ENCODE peak calls at places on chromosomes 12 and 14, in nine cellular contexts. C is gastrocnemius medialis; Y is CD8-positive, alpha-beta memory T cell; M is A549; D is skeletal muscle cell; E is right cardiac atrium; V is CD4-positive, alpha-beta memory T cell; U is CD4-positive, CD25-positive, alpha-beta regulatory T cell; K is naive thymus-derived CD4-positive, alpha-beta T cell. X is an unnamed sample.

GRCh38 chr12:66312189-66312588 is 9.9 kb downstream of the HELB start:
- DNase-seq in C (no peak), V (no peak), Y (no peak), U (no peak), E (no peak), K (no peak), D (no peak), M (no peak), X (no peak)

GRCh38 chr12:41683023-41683422 is 461.7 kb downstream of the GXYLT1 start:
- DNase-seq in Y (no peak), U (no peak), M (no peak), K (no peak), V (no peak), E (no peak), D (no peak), C (no peak), X (no peak)

GRCh38 chr12:25362646-25363045 is 111.9 kb upstream of the KRAS start:
- DNase-seq in M (no peak), Y (no peak), U (no peak), C (no peak), E (no peak), D (no peak), K (no peak), V (no peak), X (no peak)

GRCh38 chr12:78951746-78952532 is 87.4 kb downstream of the SYT1 start:
- DNase-seq in C (no peak), M (no peak), Y (no peak), V (no peak), K (no peak), U (no peak), D (no peak), E (no peak), X (no peak)

GRCh38 chr14:56247495-56248087 is 129.4 kb downstream of the PELI2 start:
- DNase-seq in C (no peak), E (no peak), U (no peak), M (peak; percentile 19), D (no peak), Y (no peak), K (no peak), V (no peak), X (no peak)

GRCh38 chr12:5746020-5746419 is 199.0 kb downstream of the ANO2 start:
- DNase-seq in D (no peak), M (no peak), E (no peak), C (no peak), K (no peak), V (no peak), U (no peak), Y (no peak), X (no peak)

GRCh38 chr12:91529829-91530228 is 347.2 kb upstream of the DCN start:
- DNase-seq in M (peak; percentile 62), Y (no peak), V (no peak), K (no peak), D (peak; percentile 12), U (no peak), E (no peak), C (no peak), X (no peak)

GRCh38 chr12:124411291-124411878 is 116.5 kb downstream of the RFLNA start:
- DNase-seq in M (peak; percentile 57), U (no peak), V (no peak), C (peak; percentile 82), Y (no peak), D (peak; percentile 92), E (peak; percentile 90), K (no peak), X (peak; percentile 91)

GRCh38 chr12:98893601-98894411 is 248.7 kb downstream of the APAF1 start:
- DNase-seq in V (no peak), K (no peak), C (no peak), E (no peak), U (no peak), M (no peak), Y (no peak), D (no peak), X (no peak)

GRCh38 chr12:118107026-118107425 is 3.2 kb upstream of the VSIG10 start:
- DNase-seq in K (no peak), E (no peak), V (no peak), C (no peak), M (no peak), Y (no peak), U (no peak), D (no peak), X (no peak)

GRCh38 chr12:53990311-53991076 is 5.5 kb downstream of the HOXC10 start:
- DNase-seq in K (no peak), V (no peak), Y (no peak), D (no peak), C (no peak), M (no peak), U (no peak), E (no peak), X (no peak)
- H3K4me3 ChIP-seq in K (no peak overlapping the region), V (no peak overlapping the region), Y (no peak overlapping the region), D (peak overlapping the region; percentile 71), C (peak overlapping the region; percentile 43), M (no peak overlapping the region), U (no peak overlapping the region), E (no peak overlapping the region), X (peak overlapping the region; percentile 41)

GRCh38 chr12:89950421-89950820 is 241.8 kb upstream of the ATP2B1 start:
- DNase-seq in Y (no peak), D (no peak), C (no peak), M (no peak), K (no peak), U (no peak), E (no peak), V (no peak), X (no peak)
- H3K4me3 ChIP-seq in Y (peak overlapping the region; percentile 0), D (no peak overlapping the region), C (no peak overlapping the region), M (peak overlapping the region; percentile 10), K (peak overlapping the region; percentile 2), U (peak overlapping the region; percentile 65), E (no peak overlapping the region), V (no peak overlapping the region), X (no peak overlapping the region)

GRCh38 chr12:130683811-130684210 is 32.3 kb downstream of the RIMBP2 start:
- DNase-seq in E (no peak), C (no peak), K (no peak), U (no peak), M (no peak), D (no peak), V (no peak), Y (no peak), X (no peak)
- H3K4me3 ChIP-seq in E (no peak overlapping the region), C (no peak overlapping the region), K (no peak overlapping the region), U (no peak overlapping the region), M (no peak overlapping the region), D (no peak overlapping the region), V (no peak overlapping the region), Y (no peak overlapping the region), X (no peak overlapping the region)

GRCh38 chr14:44959538-44959937 is 2.2 kb downstream of the KLHL28 start:
- DNase-seq in K (no peak), D (no peak), V (no peak), M (no peak), C (no peak), Y (no peak), E (no peak), U (no peak), X (no peak)
- H3K4me3 ChIP-seq in K (no peak overlapping the region), D (no peak overlapping the region), V (peak overlapping the region; percentile 13), M (no peak overlapping the region), C (no peak overlapping the region), Y (no peak overlapping the region), E (no peak overlapping the region), U (peak overlapping the region; percentile 99), X (no peak overlapping the region)